ENCODE peak calls at places on chromosomes 12 and 14, in four cellular contexts. One of them, this sample, is unnamed.

GRCh38 chr12:112961074-112961473 is 17.2 kb upstream of the OAS2 start:
- DNase-seq in HepG2: no peak
- DNase-seq in K562: peak
- DNase-seq in HCT116: no peak
- DNase-seq in this sample: no peak

GRCh38 chr14:74478996-74479635 is 14.0 kb downstream of the NPC2 start:
- DNase-seq in HepG2: peak
- DNase-seq in K562: no peak
- DNase-seq in HCT116: no peak
- DNase-seq in this sample: no peak

GRCh38 chr14:70330596-70330995 is 28.9 kb downstream of the COX16 start:
- DNase-seq in HepG2: no peak
- DNase-seq in K562: no peak
- DNase-seq in HCT116: no peak
- DNase-seq in this sample: no peak

GRCh38 chr12:108804361-108804949 is 52.9 kb downstream of the SSH1 start:
- DNase-seq in HepG2: no peak
- DNase-seq in K562: no peak
- DNase-seq in HCT116: no peak
- DNase-seq in this sample: no peak

GRCh38 chr12:112236386-112236785 is 111.0 kb downstream of the TRAFD1 start:
- DNase-seq in HepG2: no peak
- DNase-seq in K562: no peak
- DNase-seq in HCT116: no peak
- DNase-seq in this sample: no peak

GRCh38 chr12:5581616-5582367 is 149.9 kb downstream of the NTF3 start:
- DNase-seq in HepG2: no peak
- DNase-seq in K562: no peak
- DNase-seq in HCT116: no peak
- DNase-seq in this sample: no peak

GRCh38 chr12:79183946-79184345 is 319.4 kb downstream of the SYT1 start:
- DNase-seq in HepG2: no peak
- DNase-seq in K562: no peak
- DNase-seq in HCT116: no peak
- DNase-seq in this sample: no peak

GRCh38 chr12:49225551-49226166 is 36.8 kb upstream of the TUBA1A start:
- DNase-seq in HepG2: no peak
- DNase-seq in K562: no peak
- DNase-seq in HCT116: no peak
- DNase-seq in this sample: no peak

GRCh38 chr12:127830730-127831129 is 436.2 kb upstream of the TMEM132C start:
- DNase-seq in HepG2: no peak
- DNase-seq in K562: no peak
- DNase-seq in HCT116: no peak
- DNase-seq in this sample: no peak

GRCh38 chr12:54588892-54589291 is 433 bp upstream of the PPP1R1A start:
- DNase-seq in HepG2: no peak
- DNase-seq in K562: no peak
- DNase-seq in HCT116: no peak
- DNase-seq in this sample: no peak

GRCh38 chr14:105204206-105204930 is 23.3 kb upstream of the NUDT14 start:
- DNase-seq in HepG2: no peak
- DNase-seq in K562: no peak
- DNase-seq in HCT116: no peak
- DNase-seq in this sample: no peak

GRCh38 chr14:37232907-37233481 is 35.3 kb downstream of the MIPOL1 start:
- DNase-seq in HepG2: peak
- DNase-seq in K562: peak
- DNase-seq in HCT116: peak
- DNase-seq in this sample: no peak

GRCh38 chr14:60867503-60868172 is 113.2 kb downstream of the TRMT5 start:
- DNase-seq in HepG2: no peak
- DNase-seq in K562: no peak
- DNase-seq in HCT116: no peak
- DNase-seq in this sample: no peak

GRCh38 chr12:109797905-109798669 is 35.1 kb downstream of the TRPV4 start:
- DNase-seq in HepG2: no peak
- DNase-seq in K562: no peak
- DNase-seq in HCT116: no peak
- DNase-seq in this sample: no peak

GRCh38 chr14:87049886-87050820 is 942.8 kb downstream of the GALC start:
- DNase-seq in HepG2: peak
- DNase-seq in K562: no peak
- DNase-seq in HCT116: no peak
- DNase-seq in this sample: no peak

GRCh38 chr14:75200451-75200850 is 24.0 kb upstream of the TMED10 start:
- DNase-seq in HepG2: no peak
- DNase-seq in K562: no peak
- DNase-seq in HCT116: peak
- DNase-seq in this sample: no peak

GRCh38 chr12:95634622-95635621 is 83.6 kb upstream of the USP44 start:
- DNase-seq in HepG2: peak
- DNase-seq in K562: no peak
- DNase-seq in HCT116: no peak
- DNase-seq in this sample: no peak
- TF ChIP-seq TCF7L2 in HepG2: no peak
- TF ChIP-seq TCF7L2 in K562: no peak
- TF ChIP-seq TCF7L2 in HCT116: no peak
- TF ChIP-seq TCF7L2 in this sample: no peak

GRCh38 chr14:69247691-69248440 is 12.1 kb upstream of the GALNT16 start:
- DNase-seq in HepG2: no peak
- DNase-seq in K562: no peak
- DNase-seq in HCT116: no peak
- DNase-seq in this sample: no peak
- TF ChIP-seq TCF7L2 in HepG2: no peak
- TF ChIP-seq TCF7L2 in K562: no peak
- TF ChIP-seq TCF7L2 in HCT116: no peak
- TF ChIP-seq TCF7L2 in this sample: no peak

GRCh38 chr14:101118746-101119610 is 215.5 kb upstream of the RTL1 start:
- DNase-seq in HepG2: no peak
- DNase-seq in K562: no peak
- DNase-seq in HCT116: no peak
- DNase-seq in this sample: no peak
- TF ChIP-seq TCF7L2 in HepG2: no peak
- TF ChIP-seq TCF7L2 in K562: no peak
- TF ChIP-seq TCF7L2 in HCT116: no peak
- TF ChIP-seq TCF7L2 in this sample: no peak

GRCh38 chr14:77026166-77026929 is 2.2 kb downstream of the IRF2BPL start:
- DNase-seq in HepG2: no peak
- DNase-seq in K562: no peak
- DNase-seq in HCT116: no peak
- DNase-seq in this sample: no peak
- TF ChIP-seq TCF7L2 in HepG2: no peak
- TF ChIP-seq TCF7L2 in K562: no peak
- TF ChIP-seq TCF7L2 in HCT116: no peak
- TF ChIP-seq TCF7L2 in this sample: no peak

DNA sequence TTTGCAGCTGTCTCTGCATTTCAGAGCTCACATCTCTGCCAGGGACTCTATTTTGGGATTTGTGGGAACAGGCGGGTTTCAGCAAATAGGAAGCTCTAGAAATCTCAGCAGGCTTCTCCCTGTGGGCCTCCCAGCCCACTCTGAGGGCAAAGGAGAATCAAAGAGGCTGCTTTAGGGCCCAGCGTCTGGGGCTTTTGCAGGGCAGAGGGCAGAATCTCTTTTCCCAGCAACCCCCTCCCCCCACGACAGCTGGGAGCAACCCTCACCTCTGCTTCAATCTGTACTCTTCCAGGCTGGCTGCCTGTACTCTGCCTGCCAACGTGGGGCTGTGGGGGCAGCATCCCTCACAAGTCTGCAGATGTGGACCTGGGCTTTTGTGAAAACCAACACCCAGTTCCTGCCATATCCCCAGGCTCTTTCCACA is 529.6 kb upstream of the TBX3 start:
- DNase-seq in HepG2: no peak
- DNase-seq in K562: no peak
- DNase-seq in HCT116: no peak
- DNase-seq in this sample: no peak
- TF ChIP-seq TCF7L2 in HepG2: no peak
- TF ChIP-seq TCF7L2 in K562: no peak
- TF ChIP-seq TCF7L2 in HCT116: no peak
- TF ChIP-seq TCF7L2 in this sample: no peak

GRCh38 chr14:92513204-92513965 is at the start of gene RIN3:
- DNase-seq in HepG2: peak
- DNase-seq in K562: no peak
- DNase-seq in HCT116: no peak
- DNase-seq in this sample: no peak
- TF ChIP-seq TCF7L2 in HepG2: no peak
- TF ChIP-seq TCF7L2 in K562: no peak
- TF ChIP-seq TCF7L2 in HCT116: no peak
- TF ChIP-seq TCF7L2 in this sample: no peak

GRCh38 chr14:99522025-99522401 is 40.8 kb downstream of the CCNK start:
- DNase-seq in HepG2: no peak
- DNase-seq in K562: no peak
- DNase-seq in HCT116: no peak
- DNase-seq in this sample: no peak

GRCh38 chr14:99522457-99522891 is 41.3 kb downstream of the CCNK start:
- DNase-seq in HepG2: no peak
- DNase-seq in K562: peak
- DNase-seq in HCT116: no peak
- DNase-seq in this sample: no peak

GRCh38 chr14:99519931-99520421 is 38.8 kb downstream of the CCNK start:
- DNase-seq in HepG2: no peak
- DNase-seq in K562: no peak
- DNase-seq in HCT116: no peak
- DNase-seq in this sample: no peak

GRCh38 chr14:99520571-99521081 is 39.4 kb downstream of the CCNK start:
- DNase-seq in HepG2: no peak
- DNase-seq in K562: no peak
- DNase-seq in HCT116: no peak
- DNase-seq in this sample: no peak

DNA sequence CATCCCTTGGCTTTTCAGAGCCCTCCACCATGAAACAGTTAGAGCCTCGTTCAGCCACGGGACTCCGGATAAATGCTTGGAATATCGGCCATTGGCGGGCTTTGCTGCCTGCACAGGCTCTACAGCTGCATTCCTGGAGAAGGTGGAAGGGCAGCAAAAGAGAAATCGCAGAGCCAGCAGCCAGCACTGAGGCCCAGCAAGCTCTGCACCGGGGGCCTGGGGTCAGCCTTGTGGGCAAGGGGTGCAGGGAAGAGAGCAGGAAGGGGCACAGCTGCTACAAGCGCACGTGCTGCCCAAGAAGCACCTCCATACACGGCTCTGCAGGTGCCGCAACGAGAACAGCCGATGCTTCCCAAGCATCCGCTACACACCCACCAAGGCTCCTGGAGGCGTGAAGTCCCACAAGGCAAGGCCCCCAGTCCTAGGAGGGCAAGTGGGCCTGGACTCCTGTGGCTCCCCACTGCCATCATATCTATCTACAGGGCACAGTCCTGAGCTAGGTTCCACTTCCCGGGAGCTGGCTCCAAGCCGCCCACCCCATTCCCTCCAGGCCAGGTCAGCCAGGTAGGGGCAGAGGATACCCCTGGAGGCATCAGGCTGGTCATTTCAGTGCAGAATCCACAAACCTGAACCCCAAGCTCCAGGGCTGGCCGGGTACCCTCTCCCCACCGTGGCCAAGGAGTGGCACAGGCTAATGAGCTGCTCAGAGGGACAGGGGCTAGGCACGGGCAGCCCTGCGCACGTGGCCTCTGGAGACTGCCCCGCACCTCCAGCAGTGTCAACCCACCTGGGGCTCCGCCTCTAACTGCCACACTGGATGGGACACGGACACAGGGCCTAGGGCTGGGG is 40.2 kb downstream of the CCNK start:
- DNase-seq in HepG2: no peak
- DNase-seq in K562: no peak
- DNase-seq in HCT116: no peak
- DNase-seq in this sample: no peak
- TF ChIP-seq TCF7L2 in HepG2: no peak
- TF ChIP-seq TCF7L2 in K562: no peak
- TF ChIP-seq TCF7L2 in HCT116: no peak
- TF ChIP-seq TCF7L2 in this sample: no peak

DNA sequence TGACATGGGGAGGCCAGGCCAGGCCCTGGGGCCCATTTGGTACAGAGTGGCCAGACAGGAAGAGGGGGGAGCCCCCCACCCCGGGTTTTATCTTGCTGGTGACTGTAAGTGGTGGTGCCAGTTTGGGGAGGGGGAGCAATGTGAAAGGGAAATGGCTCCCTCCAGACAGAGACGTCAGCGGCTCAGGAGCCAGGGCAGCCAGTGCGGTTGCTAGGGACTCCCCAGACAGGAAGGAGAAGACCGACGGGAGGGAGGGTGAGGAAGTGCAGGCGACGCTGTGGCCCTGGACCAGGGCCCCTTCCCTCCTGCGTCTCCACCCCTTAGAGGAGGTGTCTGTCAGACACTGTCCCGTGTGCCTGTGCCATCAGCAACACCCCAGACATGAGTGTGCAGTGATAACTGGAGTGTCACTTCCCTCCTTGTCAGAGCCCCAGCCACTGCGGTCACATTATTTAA is 7.0 kb downstream of the VASH1 start:
- DNase-seq in HepG2: no peak
- DNase-seq in K562: peak
- DNase-seq in HCT116: no peak
- DNase-seq in this sample: no peak
- TF ChIP-seq TCF7L2 in HepG2: no peak
- TF ChIP-seq TCF7L2 in K562: no peak
- TF ChIP-seq TCF7L2 in HCT116: no peak
- TF ChIP-seq TCF7L2 in this sample: no peak

GRCh38 chr12:83318386-83318971 is 631.8 kb downstream of the TMTC2 start:
- DNase-seq in HepG2: no peak
- DNase-seq in K562: no peak
- DNase-seq in HCT116: no peak
- DNase-seq in this sample: no peak

GRCh38 chr12:83317641-83318040 is 630.9 kb downstream of the TMTC2 start:
- DNase-seq in HepG2: no peak
- DNase-seq in K562: no peak
- DNase-seq in HCT116: no peak
- DNase-seq in this sample: no peak

GRCh38 chr12:83313827-83314226 is 627.1 kb downstream of the TMTC2 start:
- DNase-seq in HepG2: no peak
- DNase-seq in K562: no peak
- DNase-seq in HCT116: no peak
- DNase-seq in this sample: no peak

DNA sequence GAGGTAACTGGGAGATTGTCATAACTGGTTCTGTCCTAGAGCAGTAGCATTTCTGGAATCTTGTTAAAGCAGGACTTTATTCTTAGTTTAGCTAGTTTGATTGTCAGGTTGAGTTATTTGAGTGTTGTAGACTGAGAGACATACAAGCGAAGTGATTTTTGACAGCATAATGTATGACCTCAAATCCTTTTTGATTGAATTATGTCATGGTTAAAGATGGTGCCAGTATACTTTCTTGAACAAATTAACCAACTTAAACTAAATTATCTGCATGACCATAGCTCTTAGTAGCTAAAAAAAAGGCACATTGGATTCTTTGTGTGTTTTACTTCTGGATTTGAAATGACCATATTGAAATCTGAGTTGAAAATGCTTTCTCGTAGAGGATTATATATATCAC is 626.6 kb downstream of the TMTC2 start:
- DNase-seq in HepG2: no peak
- DNase-seq in K562: no peak
- DNase-seq in HCT116: no peak
- DNase-seq in this sample: no peak
- TF ChIP-seq TCF7L2 in HepG2: no peak
- TF ChIP-seq TCF7L2 in K562: no peak
- TF ChIP-seq TCF7L2 in HCT116: no peak
- TF ChIP-seq TCF7L2 in this sample: no peak

This sample was measured in Panc1.